ENCODE peak calls at places on chromosomes 16 and 17, in four cellular contexts. One of them, this sample, is unnamed.

GRCh38 chr16:22428654-22429053 is 54.2 kb upstream of the CDR2 start:
- DNase-seq in CD8-positive, alpha-beta memory T cell: no peak
- DNase-seq in mucosa of descending colon: no peak
- DNase-seq in mammary epithelial cell: no peak
- DNase-seq in this sample: no peak

GRCh38 chr17:51147641-51148040 is 5.7 kb upstream of the NME1 start:
- DNase-seq in mammary epithelial cell: peak; percentile 20
- DNase-seq in mucosa of descending colon: no peak
- DNase-seq in CD8-positive, alpha-beta memory T cell: no peak
- DNase-seq in this sample: no peak

GRCh38 chr16:23673971-23674614 is 4.6 kb upstream of the PLK1 start:
- DNase-seq in mammary epithelial cell: no peak
- DNase-seq in mucosa of descending colon: no peak
- DNase-seq in CD8-positive, alpha-beta memory T cell: no peak
- DNase-seq in this sample: no peak

GRCh38 chr17:4329838-4330237 is 36.6 kb downstream of the UBE2G1 start:
- DNase-seq in mucosa of descending colon: no peak
- DNase-seq in CD8-positive, alpha-beta memory T cell: no peak
- DNase-seq in mammary epithelial cell: peak; percentile 96
- DNase-seq in this sample: no peak

GRCh38 chr17:31792007-31792585 is 66.9 kb downstream of the COPRS start:
- DNase-seq in CD8-positive, alpha-beta memory T cell: no peak
- DNase-seq in mammary epithelial cell: no peak
- DNase-seq in mucosa of descending colon: no peak
- DNase-seq in this sample: no peak

GRCh38 chr16:70778901-70779309 is 22.1 kb downstream of the VAC14 start:
- DNase-seq in mammary epithelial cell: peak; percentile 88
- DNase-seq in mucosa of descending colon: no peak
- DNase-seq in CD8-positive, alpha-beta memory T cell: no peak
- DNase-seq in this sample: no peak

GRCh38 chr16:72769876-72770275 is 278.1 kb downstream of the ZFHX3 start:
- DNase-seq in mammary epithelial cell: peak; percentile 8
- DNase-seq in mucosa of descending colon: no peak
- DNase-seq in CD8-positive, alpha-beta memory T cell: no peak
- DNase-seq in this sample: no peak

GRCh38 chr17:6085812-6086211 is 15.6 kb downstream of the WSCD1 start:
- DNase-seq in CD8-positive, alpha-beta memory T cell: no peak
- DNase-seq in mammary epithelial cell: no peak
- DNase-seq in mucosa of descending colon: peak; percentile 27
- DNase-seq in this sample: no peak

GRCh38 chr16:89094252-89094901 is 725 bp downstream of the ACSF3 start:
- DNase-seq in mammary epithelial cell: peak; percentile 44
- DNase-seq in mucosa of descending colon: no peak
- DNase-seq in CD8-positive, alpha-beta memory T cell: no peak
- DNase-seq in this sample: no peak

GRCh38 chr16:4979736-4980660 is 21.9 kb downstream of the SEC14L5 start:
- DNase-seq in CD8-positive, alpha-beta memory T cell: no peak
- DNase-seq in mammary epithelial cell: no peak
- DNase-seq in mucosa of descending colon: no peak
- DNase-seq in this sample: no peak

GRCh38 chr16:24174504-24174903 is 81.6 kb upstream of the CACNG3 start:
- DNase-seq in CD8-positive, alpha-beta memory T cell: no peak
- DNase-seq in mucosa of descending colon: no peak
- DNase-seq in mammary epithelial cell: no peak
- DNase-seq in this sample: no peak

GRCh38 chr17:56592487-56593072 is 919 bp upstream of the NOG start:
- DNase-seq in CD8-positive, alpha-beta memory T cell: peak; percentile 36
- DNase-seq in mucosa of descending colon: no peak
- DNase-seq in mammary epithelial cell: peak; percentile 61
- DNase-seq in this sample: peak; percentile 53

GRCh38 chr17:81239714-81240555 is 817 bp downstream of the NDUFAF8 start:
- DNase-seq in CD8-positive, alpha-beta memory T cell: peak; percentile 26
- DNase-seq in mammary epithelial cell: peak; percentile 64
- DNase-seq in mucosa of descending colon: no peak
- DNase-seq in this sample: peak; percentile 25

GRCh38 chr17:81821603-81822311 is 11.3 kb downstream of the MCRIP1 start:
- DNase-seq in mammary epithelial cell: peak; percentile 54
- DNase-seq in CD8-positive, alpha-beta memory T cell: no peak
- DNase-seq in mucosa of descending colon: peak; percentile 94
- DNase-seq in this sample: no peak

GRCh38 chr17:50947844-50948514 is 81.8 kb upstream of the TOB1 start:
- DNase-seq in CD8-positive, alpha-beta memory T cell: no peak
- DNase-seq in mammary epithelial cell: no peak
- DNase-seq in mucosa of descending colon: peak; percentile 95
- DNase-seq in this sample: no peak

GRCh38 chr16:1706386-1707192 is 594 bp downstream of the MAPK8IP3 start:
- DNase-seq in CD8-positive, alpha-beta memory T cell: peak; percentile 6
- DNase-seq in mammary epithelial cell: no peak
- DNase-seq in mucosa of descending colon: no peak
- DNase-seq in this sample: no peak

GRCh38 chr17:2865228-2865627 is 69.0 kb downstream of the RAP1GAP2 start:
- DNase-seq in CD8-positive, alpha-beta memory T cell: no peak
- DNase-seq in mucosa of descending colon: no peak
- DNase-seq in mammary epithelial cell: no peak
- DNase-seq in this sample: no peak

GRCh38 chr16:74605746-74606520 is 981 bp downstream of the GLG1 start:
- DNase-seq in CD8-positive, alpha-beta memory T cell: no peak
- DNase-seq in mammary epithelial cell: no peak
- DNase-seq in mucosa of descending colon: no peak
- DNase-seq in this sample: no peak

DNA sequence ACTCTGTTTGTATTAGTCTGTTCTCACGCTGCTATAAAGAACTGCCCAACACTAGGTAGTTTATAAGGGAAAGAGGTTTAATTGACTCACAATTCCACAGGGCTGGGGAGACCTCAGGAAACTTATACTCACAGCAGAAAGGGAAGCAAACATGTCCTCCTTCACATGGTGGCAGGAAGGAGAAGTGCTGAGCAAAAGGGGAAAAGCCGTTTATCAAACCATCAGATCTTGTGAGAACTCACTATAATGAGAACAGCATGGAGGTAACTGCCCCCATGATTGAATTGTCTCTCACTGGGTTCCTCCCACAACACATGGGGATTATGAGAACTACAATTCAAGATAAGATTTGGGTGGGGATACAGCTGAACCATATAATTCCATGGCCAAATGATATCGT is 30.9 kb downstream of the ABCC1 start:
- DNase-seq in CD8-positive, alpha-beta memory T cell: no peak
- DNase-seq in mammary epithelial cell: no peak
- DNase-seq in mucosa of descending colon: no peak
- DNase-seq in this sample: no peak
- H3K9me3 ChIP-seq in CD8-positive, alpha-beta memory T cell: peaks cover 11% of the 10 kb centered on the region
- H3K9me3 ChIP-seq in mammary epithelial cell: peaks cover 20% of the 10 kb centered on the region
- H3K9me3 ChIP-seq in mucosa of descending colon: peaks cover 18% of the 10 kb centered on the region
- H3K9me3 ChIP-seq in this sample: no peaks in the 10 kb centered on the region

DNA sequence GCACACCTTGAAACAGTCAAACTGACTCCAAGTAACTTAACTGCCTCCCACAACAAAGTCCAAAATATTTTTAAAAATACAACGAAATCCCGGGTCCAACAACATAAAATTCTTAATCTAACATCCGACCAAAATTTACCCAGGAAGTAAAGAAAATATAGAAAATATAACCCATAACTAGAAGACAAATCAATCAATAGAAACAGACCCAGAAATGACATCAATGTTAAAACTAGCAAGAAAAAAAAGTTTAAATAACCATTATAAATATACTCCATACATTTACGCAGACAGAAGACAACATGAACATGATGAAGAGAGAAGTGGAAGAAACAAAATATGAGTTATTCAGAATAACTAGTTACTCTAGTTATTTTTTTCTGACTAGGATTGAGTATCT is 3.7 kb downstream of the ZNF597 start:
- DNase-seq in mucosa of descending colon: no peak
- DNase-seq in mammary epithelial cell: no peak
- DNase-seq in CD8-positive, alpha-beta memory T cell: no peak
- DNase-seq in this sample: no peak
- H3K9me3 ChIP-seq in mucosa of descending colon: no peaks in the 10 kb centered on the region
- H3K9me3 ChIP-seq in mammary epithelial cell: no peaks in the 10 kb centered on the region
- H3K9me3 ChIP-seq in CD8-positive, alpha-beta memory T cell: no peaks in the 10 kb centered on the region
- H3K9me3 ChIP-seq in this sample: no peaks in the 10 kb centered on the region

DNA sequence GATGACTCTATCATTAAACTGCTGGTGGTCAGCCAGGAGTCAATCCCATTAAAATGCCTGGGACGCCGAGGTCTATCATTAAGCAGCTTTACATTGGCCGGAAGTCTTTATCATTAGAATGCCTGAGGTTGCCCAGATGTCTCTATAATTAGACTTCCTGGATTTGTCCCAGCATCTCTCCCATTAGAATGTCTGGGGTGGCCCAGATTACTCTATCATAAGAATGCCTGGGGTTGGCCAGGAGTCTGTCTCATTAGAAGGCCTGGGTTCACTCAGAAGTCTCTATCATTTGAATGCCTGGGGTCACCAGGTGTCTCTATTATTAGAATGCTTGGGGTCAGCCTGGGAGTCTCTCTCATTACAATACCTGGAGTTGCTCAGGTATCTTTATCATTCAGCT is 2227.2 kb downstream of the TP53TG3F start:
- DNase-seq in mammary epithelial cell: no peak
- DNase-seq in CD8-positive, alpha-beta memory T cell: no peak
- DNase-seq in mucosa of descending colon: no peak
- DNase-seq in this sample: no peak
- H3K9me3 ChIP-seq in mammary epithelial cell: peaks cover 41% of the 10 kb centered on the region
- H3K9me3 ChIP-seq in CD8-positive, alpha-beta memory T cell: peaks cover 6% of the 10 kb centered on the region
- H3K9me3 ChIP-seq in mucosa of descending colon: peaks cover 94% of the 10 kb centered on the region
- H3K9me3 ChIP-seq in this sample: peaks cover 5% of the 10 kb centered on the region

DNA sequence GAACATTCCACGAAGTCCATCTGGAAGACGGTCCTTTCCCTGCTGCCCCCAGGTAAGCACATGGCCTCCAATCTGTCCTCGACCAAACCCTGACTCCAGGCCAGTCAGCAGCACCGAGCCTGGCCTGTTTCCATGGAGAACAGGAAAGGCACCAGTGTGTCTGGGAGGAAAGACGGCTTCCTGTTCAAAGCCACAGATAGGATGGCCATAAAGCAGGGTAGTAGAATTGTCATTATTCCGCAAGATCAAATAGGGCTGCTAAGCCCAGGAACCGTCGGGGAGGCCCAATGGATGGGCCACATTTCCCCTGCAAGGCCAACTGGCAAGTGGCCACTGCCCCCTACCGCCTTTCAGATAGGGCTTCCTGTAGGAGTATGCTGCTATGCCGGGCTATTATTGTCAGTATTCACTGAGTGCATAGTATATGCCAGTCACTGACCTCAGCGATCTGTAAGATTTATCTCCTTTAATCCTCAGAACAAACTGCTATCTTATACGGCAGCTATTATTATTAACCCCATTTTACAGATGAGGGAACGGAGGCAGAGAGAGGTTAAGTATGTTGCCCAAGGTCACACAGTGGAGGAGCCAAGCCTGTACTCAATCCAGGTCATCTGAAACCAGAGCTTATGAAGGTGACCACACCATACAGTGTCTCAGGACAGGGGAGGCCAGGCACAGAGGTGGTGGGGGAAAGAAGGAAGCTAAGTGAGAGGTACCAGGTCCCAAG is 23.0 kb upstream of the PLCG2 start:
- DNase-seq in mammary epithelial cell: no peak
- DNase-seq in mucosa of descending colon: no peak
- DNase-seq in CD8-positive, alpha-beta memory T cell: no peak
- DNase-seq in this sample: no peak
- H3K9me3 ChIP-seq in mammary epithelial cell: no peaks in the 10 kb centered on the region
- H3K9me3 ChIP-seq in mucosa of descending colon: no peaks in the 10 kb centered on the region
- H3K9me3 ChIP-seq in CD8-positive, alpha-beta memory T cell: no peaks in the 10 kb centered on the region
- H3K9me3 ChIP-seq in this sample: no peaks in the 10 kb centered on the region

This sample was measured in T-helper 17 cell.